ENCODE peak calls at places on chromosomes 16 and 17, in seven cellular contexts. Y is fibroblast of pulmonary artery, D is endothelial cell of umbilical vein, N is right atrium auricular region, X is type B pancreatic cell, T is endothelial cell, G is stomach. P is an unnamed sample.

GRCh38 chr17:27380551-27380950 is 75.7 kb upstream of the KSR1 start:
- DNase-seq in Y (no peak), G (no peak), X (no peak), N (no peak), D (no peak), T (no peak), P (no peak)

GRCh38 chr17:6435051-6435450 is at the start of gene AIPL1:
- DNase-seq in N (no peak), T (no peak), X (no peak), D (no peak), Y (no peak), G (no peak), P (no peak)

GRCh38 chr17:6059406-6059805 is 10.8 kb upstream of the WSCD1 start:
- DNase-seq in Y (no peak), X (no peak), T (no peak), D (no peak), N (no peak), G (no peak), P (no peak)

GRCh38 chr17:2347805-2348685 is 10.7 kb downstream of the SGSM2 start:
- DNase-seq in Y (peak; percentile 66), G (peak; percentile 78), T (no peak), X (no peak), N (no peak), D (no peak), P (no peak)

GRCh38 chr17:17201271-17201670 is 4.9 kb downstream of the PLD6 start:
- DNase-seq in T (no peak), D (no peak), G (no peak), Y (no peak), X (no peak), N (no peak), P (no peak)

GRCh38 chr17:55072910-55073309 is 104.3 kb downstream of the STXBP4 start:
- DNase-seq in T (no peak), Y (no peak), D (peak; percentile 12), N (no peak), X (no peak), G (no peak), P (no peak)

GRCh38 chr17:27217631-27218030 is 76.3 kb upstream of the WSB1 start:
- DNase-seq in T (no peak), X (no peak), G (no peak), N (no peak), D (no peak), Y (no peak), P (no peak)

GRCh38 chr16:68403177-68403576 is 45.1 kb downstream of the SMPD3 start:
- DNase-seq in G (no peak), D (no peak), X (no peak), T (no peak), N (no peak), Y (no peak), P (no peak)

GRCh38 chr17:61574542-61575351 is 16.3 kb downstream of the NACA2 start:
- DNase-seq in G (no peak), T (peak; percentile 17), X (no peak), D (peak; percentile 16), N (no peak), Y (peak; percentile 41), P (no peak)

GRCh38 chr16:70754874-70755600 is 45.9 kb downstream of the VAC14 start:
- DNase-seq in N (no peak), D (no peak), X (no peak), G (no peak), T (no peak), Y (no peak), P (no peak)

GRCh38 chr16:47725188-47725695 is 264.1 kb downstream of the PHKB start:
- DNase-seq in N (no peak), D (no peak), X (no peak), Y (no peak), G (no peak), T (no peak), P (no peak)

GRCh38 chr16:57190136-57190535 is 4.0 kb downstream of the RSPRY1 start:
- DNase-seq in T (no peak), N (no peak), X (no peak), Y (no peak), G (no peak), D (no peak), P (no peak)

GRCh38 chr16:46756772-46757171 is 8.6 kb upstream of the MYLK3 start:
- DNase-seq in X (no peak), Y (no peak), G (no peak), T (no peak), N (no peak), D (no peak), P (no peak)

GRCh38 chr16:21037736-21038135 is 112.9 kb downstream of the DNAH3 start:
- DNase-seq in X (no peak), N (no peak), T (no peak), Y (no peak), G (no peak), D (no peak), P (no peak)

GRCh38 chr16:801584-802363 is 1.2 kb upstream of the GNG13 start:
- DNase-seq in G (no peak), Y (no peak), T (no peak), D (no peak), X (no peak), N (no peak), P (no peak)

GRCh38 chr17:67488161-67488560 is 111.1 kb downstream of the PITPNC1 start:
- DNase-seq in G (no peak), N (no peak), Y (peak; percentile 24), X (no peak), D (no peak), T (no peak), P (no peak)

GRCh38 chr16:67822511-67822910 is 15.8 kb downstream of the TSNAXIP1 start:
- DNase-seq in D (no peak), G (no peak), N (no peak), T (no peak), X (no peak), Y (no peak), P (no peak)

GRCh38 chr17:30173649-30174048 is 57.0 kb downstream of the NSRP1 start:
- DNase-seq in X (no peak), Y (no peak), N (no peak), T (no peak), G (no peak), D (no peak), P (no peak)

DNA sequence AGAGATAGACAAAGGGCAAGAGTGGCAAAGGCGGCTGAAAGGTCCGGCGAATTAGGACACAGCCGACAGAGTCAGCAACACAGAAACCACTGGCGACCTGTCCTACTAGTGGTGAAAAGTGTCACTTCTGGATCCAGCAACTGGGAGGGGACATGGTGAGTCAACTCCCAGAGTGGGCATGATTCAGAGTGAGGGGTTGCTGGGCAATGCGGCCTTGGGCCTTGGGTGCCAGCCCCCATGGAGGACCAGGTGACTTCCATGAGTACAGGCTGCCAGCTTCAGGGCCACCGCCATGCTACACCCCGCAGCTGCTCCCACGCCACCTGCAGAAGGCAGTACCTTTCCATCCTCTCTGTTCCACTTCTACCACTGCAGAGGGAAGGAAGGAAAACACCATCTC is 110.6 kb downstream of the ZFHX3 start:
- DNase-seq in T (no peak), G (no peak), Y (no peak), N (no peak), X (no peak), D (no peak), P (no peak)
- TF ChIP-seq CTCF in T (no peak), G (no peak), Y (no peak), N (no peak), X (peak; percentile 30), D (no peak), P (no peak)

DNA sequence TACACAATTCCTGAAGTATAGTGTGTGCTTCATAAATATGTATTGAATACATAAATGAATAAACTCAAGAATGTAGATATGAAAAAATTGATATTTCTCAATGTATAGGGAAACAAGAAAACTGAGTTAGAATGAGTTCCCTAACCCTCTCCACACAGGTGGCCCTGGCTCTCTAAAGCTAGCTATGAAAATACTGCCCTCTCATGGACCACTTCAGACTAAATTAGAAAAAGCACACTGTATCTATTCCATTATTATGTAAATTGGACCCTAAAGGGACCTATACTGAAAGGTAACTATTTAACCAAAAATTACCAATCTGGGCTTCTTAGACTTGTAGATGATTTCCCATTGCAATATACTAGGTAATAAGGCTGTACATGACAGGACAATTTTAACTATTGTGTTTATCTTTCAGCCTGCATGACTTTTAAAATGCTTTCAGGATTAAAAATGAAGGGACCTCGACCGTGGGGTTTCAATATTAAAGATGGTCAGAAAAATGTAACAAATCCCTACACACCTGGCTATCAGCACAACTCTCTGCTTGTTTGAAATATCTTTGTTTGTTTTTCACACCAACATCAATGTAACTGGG is 672.5 kb upstream of the KIF2B start:
- DNase-seq in T (no peak), Y (peak; percentile 3), X (no peak), N (no peak), D (no peak), G (no peak), P (no peak)
- TF ChIP-seq CTCF in T (no peak), Y (peak; percentile 6), X (peak; percentile 61), N (no peak), D (peak; percentile 35), G (no peak), P (peak; percentile 17)

DNA sequence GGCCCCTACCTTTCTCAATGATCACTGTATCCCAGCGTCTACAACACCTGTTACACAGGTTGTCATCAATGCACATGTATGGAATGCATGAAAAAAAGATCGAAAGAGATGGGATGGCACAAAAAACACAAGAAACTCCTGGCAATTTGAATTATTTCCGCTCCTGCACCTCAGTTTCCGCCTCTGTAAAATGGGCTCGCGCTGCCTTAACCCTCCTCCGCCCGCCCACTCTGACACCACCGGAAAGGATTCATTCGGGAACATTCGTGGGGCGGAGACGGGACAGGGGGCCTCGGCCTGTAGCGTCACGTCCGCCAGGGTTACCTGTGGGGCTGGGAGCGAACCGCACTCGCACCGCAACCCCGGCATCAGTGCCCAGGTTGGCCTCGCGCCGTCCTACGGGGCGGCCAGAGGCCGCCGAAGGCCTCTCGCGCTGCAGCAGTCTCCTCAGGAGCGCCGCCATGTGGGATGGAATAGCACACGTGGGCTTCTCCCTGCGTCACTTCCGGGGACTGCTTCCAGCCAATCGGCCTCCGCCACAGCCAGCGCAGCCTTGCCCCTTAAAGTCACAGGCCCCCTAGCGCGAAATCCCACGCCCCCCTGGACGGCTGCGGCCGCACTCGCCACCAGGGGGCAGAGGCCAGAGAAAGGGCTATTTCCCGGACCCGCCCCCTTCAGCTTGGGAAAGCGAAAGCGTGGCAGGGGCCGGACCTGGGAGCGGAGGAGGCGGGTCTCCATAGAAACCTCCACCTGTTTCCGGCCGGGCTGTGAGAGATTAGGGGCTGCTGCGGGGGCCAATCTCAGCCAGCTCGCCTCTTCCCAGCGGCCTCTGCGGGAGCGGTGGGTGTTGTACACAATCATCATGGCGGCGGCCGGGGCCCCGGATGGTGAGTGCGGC is at the start of the genes EARS2 and UBFD1:
- DNase-seq in N (peak; percentile 98), X (peak; percentile 99), D (peak; percentile 100), Y (peak; percentile 99), T (peak; percentile 100), G (peak; percentile 99), P (peak; percentile 99)
- TF ChIP-seq CTCF in N (peak; percentile 92), X (peak; percentile 96), D (peak; percentile 98), Y (peak; percentile 79), T (peak; percentile 96), G (peak; percentile 95), P (peak; percentile 82)

DNA sequence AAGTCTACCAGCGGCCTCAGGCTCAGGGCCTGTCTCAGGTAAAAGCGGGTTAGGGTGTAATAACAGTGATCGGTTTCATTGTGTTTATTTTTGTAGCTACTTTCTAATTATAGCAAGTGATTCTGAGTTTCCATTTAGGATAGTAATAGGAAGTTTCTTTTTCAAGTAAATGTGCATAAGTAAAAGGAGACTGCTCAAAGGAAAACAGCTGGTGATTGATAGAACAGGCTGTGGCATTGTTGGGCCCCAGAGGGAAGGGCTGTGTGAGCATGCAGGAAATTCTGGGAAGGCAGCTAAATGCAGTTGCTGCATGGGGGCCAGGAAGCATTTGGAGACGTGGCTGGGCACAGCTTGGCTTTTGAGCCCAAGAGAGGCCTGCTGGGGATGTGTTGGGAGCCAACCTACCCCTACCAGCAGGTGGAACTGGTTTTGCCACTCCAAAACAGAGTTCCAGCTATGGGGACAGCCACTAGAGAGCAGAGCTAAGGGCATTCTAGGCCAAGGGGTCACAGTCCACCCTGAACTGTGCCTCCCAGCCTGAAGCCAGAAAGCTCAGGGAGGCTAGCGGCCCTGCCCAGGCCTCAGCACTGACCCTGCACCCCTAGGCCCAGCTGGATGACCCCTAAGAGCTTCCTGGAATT is 12.6 kb downstream of the SNX20 start:
- DNase-seq in X (no peak), N (no peak), D (no peak), T (peak; percentile 32), Y (no peak), G (peak; percentile 56), P (no peak)
- TF ChIP-seq CTCF in X (no peak), N (no peak), D (no peak), T (no peak), Y (no peak), G (no peak), P (no peak)

P was measured in osteocyte.